ENCODE peak calls at places on chromosomes 6 and 20, in five cellular contexts. One of them, this sample, is unnamed.

GRCh38 chr20:43590036-43590391 is 723 bp upstream of the IFT52 start:
- DNase-seq in T follicular helper cell: no peak
- DNase-seq in neuronal stem cell: no peak
- DNase-seq in HTR-8/SVneo: no peak
- DNase-seq in pons: no peak
- DNase-seq in this sample: peak; percentile 30

GRCh38 chr6:13666194-13667105 is 45.2 kb downstream of the RANBP9 start:
- DNase-seq in HTR-8/SVneo: no peak
- DNase-seq in T follicular helper cell: no peak
- DNase-seq in neuronal stem cell: no peak
- DNase-seq in pons: no peak
- DNase-seq in this sample: no peak

GRCh38 chr6:54441020-54441419 is 132.8 kb downstream of the TINAG start:
- DNase-seq in HTR-8/SVneo: no peak
- DNase-seq in T follicular helper cell: no peak
- DNase-seq in neuronal stem cell: no peak
- DNase-seq in pons: no peak
- DNase-seq in this sample: no peak

GRCh38 chr20:2387180-2387577 is 6.5 kb downstream of the TGM6 start:
- DNase-seq in neuronal stem cell: peak; percentile 35
- DNase-seq in pons: no peak
- DNase-seq in T follicular helper cell: peak; percentile 4
- DNase-seq in HTR-8/SVneo: peak; percentile 37
- DNase-seq in this sample: no peak

GRCh38 chr6:57087916-57088315 is 2.1 kb upstream of the ZNF451 start:
- DNase-seq in neuronal stem cell: no peak
- DNase-seq in HTR-8/SVneo: no peak
- DNase-seq in pons: no peak
- DNase-seq in T follicular helper cell: no peak
- DNase-seq in this sample: no peak

GRCh38 chr20:63682384-63683139 is 13.9 kb upstream of the TNFRSF6B start:
- DNase-seq in pons: no peak
- DNase-seq in neuronal stem cell: no peak
- DNase-seq in T follicular helper cell: no peak
- DNase-seq in HTR-8/SVneo: peak; percentile 100
- DNase-seq in this sample: no peak

GRCh38 chr6:135372758-135373157 is 124.8 kb downstream of the AHI1 start:
- DNase-seq in neuronal stem cell: no peak
- DNase-seq in T follicular helper cell: no peak
- DNase-seq in HTR-8/SVneo: no peak
- DNase-seq in pons: no peak
- DNase-seq in this sample: no peak

GRCh38 chr6:31397901-31398300 is 5.5 kb upstream of the MICA start:
- DNase-seq in T follicular helper cell: no peak
- DNase-seq in HTR-8/SVneo: no peak
- DNase-seq in pons: no peak
- DNase-seq in neuronal stem cell: no peak
- DNase-seq in this sample: no peak

GRCh38 chr6:40187654-40188053 is 253.4 kb upstream of the MOCS1 start:
- DNase-seq in HTR-8/SVneo: no peak
- DNase-seq in pons: no peak
- DNase-seq in T follicular helper cell: no peak
- DNase-seq in neuronal stem cell: no peak
- DNase-seq in this sample: no peak

GRCh38 chr6:160391419-160392116 is 43.4 kb downstream of the SLC22A3 start:
- DNase-seq in neuronal stem cell: no peak
- DNase-seq in HTR-8/SVneo: no peak
- DNase-seq in pons: peak; percentile 13
- DNase-seq in T follicular helper cell: no peak
- DNase-seq in this sample: no peak

GRCh38 chr6:155493026-155493693 is 37.5 kb upstream of the NOX3 start:
- DNase-seq in HTR-8/SVneo: no peak
- DNase-seq in neuronal stem cell: no peak
- DNase-seq in T follicular helper cell: no peak
- DNase-seq in pons: no peak
- DNase-seq in this sample: no peak

GRCh38 chr6:2669067-2669710 is 81.5 kb downstream of the MYLK4 start:
- DNase-seq in T follicular helper cell: no peak
- DNase-seq in HTR-8/SVneo: no peak
- DNase-seq in neuronal stem cell: no peak
- DNase-seq in pons: no peak
- DNase-seq in this sample: no peak

GRCh38 chr20:38426006-38426405 is 9.1 kb downstream of the SNHG17 start:
- DNase-seq in neuronal stem cell: no peak
- DNase-seq in HTR-8/SVneo: peak; percentile 96
- DNase-seq in T follicular helper cell: no peak
- DNase-seq in pons: no peak
- DNase-seq in this sample: no peak

GRCh38 chr20:37519508-37520416 is 1.3 kb upstream of the NNAT start:
- DNase-seq in pons: no peak
- DNase-seq in neuronal stem cell: no peak
- DNase-seq in T follicular helper cell: no peak
- DNase-seq in HTR-8/SVneo: no peak
- DNase-seq in this sample: no peak

GRCh38 chr20:6848041-6848440 is 80.6 kb downstream of the BMP2 start:
- DNase-seq in pons: no peak
- DNase-seq in HTR-8/SVneo: no peak
- DNase-seq in T follicular helper cell: no peak
- DNase-seq in neuronal stem cell: no peak
- DNase-seq in this sample: no peak

GRCh38 chr6:30073489-30074240 is 1.9 kb downstream of the RNF39 start:
- DNase-seq in neuronal stem cell: no peak
- DNase-seq in T follicular helper cell: no peak
- DNase-seq in HTR-8/SVneo: no peak
- DNase-seq in pons: no peak
- DNase-seq in this sample: no peak

GRCh38 chr20:37627060-37627766 is 66.6 kb upstream of the CTNNBL1 start:
- DNase-seq in HTR-8/SVneo: peak; percentile 76
- DNase-seq in pons: peak; percentile 13
- DNase-seq in neuronal stem cell: peak; percentile 82
- DNase-seq in T follicular helper cell: no peak
- DNase-seq in this sample: peak; percentile 18

GRCh38 chr20:62705626-62706025 is 3.0 kb upstream of the NTSR1 start:
- DNase-seq in neuronal stem cell: no peak
- DNase-seq in HTR-8/SVneo: no peak
- DNase-seq in pons: no peak
- DNase-seq in T follicular helper cell: no peak
- DNase-seq in this sample: no peak

GRCh38 chr20:38330638-38331037 is 15.6 kb upstream of the LBP start:
- DNase-seq in neuronal stem cell: no peak
- DNase-seq in HTR-8/SVneo: no peak
- DNase-seq in pons: no peak
- DNase-seq in T follicular helper cell: no peak
- DNase-seq in this sample: no peak

GRCh38 chr6:26122005-26122388 is 34.8 kb downstream of the HFE start:
- DNase-seq in pons: no peak
- DNase-seq in T follicular helper cell: no peak
- DNase-seq in HTR-8/SVneo: no peak
- DNase-seq in neuronal stem cell: no peak
- DNase-seq in this sample: no peak

GRCh38 chr20:24763386-24764026 is 185.6 kb upstream of the CST7 start:
- DNase-seq in T follicular helper cell: no peak
- DNase-seq in pons: no peak
- DNase-seq in HTR-8/SVneo: no peak
- DNase-seq in neuronal stem cell: no peak
- DNase-seq in this sample: no peak

GRCh38 chr6:6547111-6547879 is 41.2 kb upstream of the LY86 start:
- DNase-seq in neuronal stem cell: peak; percentile 90
- DNase-seq in pons: peak; percentile 86
- DNase-seq in HTR-8/SVneo: peak; percentile 83
- DNase-seq in T follicular helper cell: peak; percentile 56
- DNase-seq in this sample: peak; percentile 85

GRCh38 chr6:32825966-32826365 is 9.2 kb upstream of the HLA-DOB start:
- DNase-seq in pons: peak; percentile 65
- DNase-seq in T follicular helper cell: no peak
- DNase-seq in neuronal stem cell: no peak
- DNase-seq in HTR-8/SVneo: peak; percentile 19
- DNase-seq in this sample: peak; percentile 19

GRCh38 chr6:124770784-124771183 is 191.5 kb upstream of the RNF217 start:
- DNase-seq in HTR-8/SVneo: no peak
- DNase-seq in T follicular helper cell: no peak
- DNase-seq in pons: no peak
- DNase-seq in neuronal stem cell: no peak
- DNase-seq in this sample: no peak

GRCh38 chr6:23415819-23416427 is 710.1 kb upstream of the NRSN1 start:
- DNase-seq in HTR-8/SVneo: no peak
- DNase-seq in pons: no peak
- DNase-seq in T follicular helper cell: no peak
- DNase-seq in neuronal stem cell: no peak
- DNase-seq in this sample: no peak

GRCh38 chr20:52783769-52784168 is 188.4 kb upstream of the TSHZ2 start:
- DNase-seq in pons: no peak
- DNase-seq in HTR-8/SVneo: no peak
- DNase-seq in T follicular helper cell: no peak
- DNase-seq in neuronal stem cell: no peak
- DNase-seq in this sample: no peak

GRCh38 chr20:43983904-43984361 is 69.3 kb downstream of the TOX2 start:
- DNase-seq in HTR-8/SVneo: no peak
- DNase-seq in pons: no peak
- DNase-seq in neuronal stem cell: no peak
- DNase-seq in T follicular helper cell: no peak
- DNase-seq in this sample: no peak

GRCh38 chr20:1538655-1539054 is 18.9 kb downstream of the SIRPD start:
- DNase-seq in T follicular helper cell: no peak
- DNase-seq in HTR-8/SVneo: no peak
- DNase-seq in pons: no peak
- DNase-seq in neuronal stem cell: no peak
- DNase-seq in this sample: no peak

GRCh38 chr6:119308994-119309657 is 40.4 kb downstream of the MAN1A1 start:
- DNase-seq in pons: no peak
- DNase-seq in neuronal stem cell: no peak
- DNase-seq in T follicular helper cell: no peak
- DNase-seq in HTR-8/SVneo: no peak
- DNase-seq in this sample: no peak

GRCh38 chr6:148776321-148776966 is 29.6 kb downstream of the UST start:
- DNase-seq in T follicular helper cell: no peak
- DNase-seq in neuronal stem cell: no peak
- DNase-seq in pons: no peak
- DNase-seq in HTR-8/SVneo: no peak
- DNase-seq in this sample: no peak

GRCh38 chr6:2680264-2680908 is 70.3 kb downstream of the MYLK4 start:
- DNase-seq in HTR-8/SVneo: no peak
- DNase-seq in T follicular helper cell: no peak
- DNase-seq in pons: no peak
- DNase-seq in neuronal stem cell: no peak
- DNase-seq in this sample: no peak

GRCh38 chr20:31968299-31969126 is 562 bp downstream of the XKR7 start:
- DNase-seq in neuronal stem cell: peak; percentile 92
- DNase-seq in HTR-8/SVneo: peak; percentile 90
- DNase-seq in T follicular helper cell: peak; percentile 74
- DNase-seq in pons: no peak
- DNase-seq in this sample: no peak

GRCh38 chr6:169165031-169165430 is 88.6 kb downstream of the THBS2 start:
- DNase-seq in neuronal stem cell: no peak
- DNase-seq in T follicular helper cell: no peak
- DNase-seq in HTR-8/SVneo: no peak
- DNase-seq in pons: no peak
- DNase-seq in this sample: no peak